ENCODE peak calls at places on chromosomes 2 and 18, in five cellular contexts. E is HL-60, W is transverse colon, K is ovary, I is astrocyte of the spinal cord. R is an unnamed sample.
A peak's percentile ranks its signal among the peaks of the same experiment; 100 is the strongest.

GRCh38 chr18:5068856-5069255 is 128.2 kb downstream of the AKAIN1 start:
- DNase-seq in W (no peak), E (no peak), I (no peak), K (no peak), R (no peak)

GRCh38 chr2:226971770-226972169 is 135.9 kb downstream of the RHBDD1 start:
- DNase-seq in K (no peak), I (no peak), W (no peak), E (no peak), R (peak; percentile 61)

GRCh38 chr2:225037374-225038075 is 4.7 kb downstream of the DOCK10 start:
- DNase-seq in K (no peak), E (peak; percentile 19), I (peak; percentile 21), W (no peak), R (peak; percentile 33)

GRCh38 chr2:1639086-1639858 is 105.0 kb downstream of the PXDN start:
- DNase-seq in I (no peak), E (no peak), K (peak; percentile 19), W (no peak), R (no peak)

GRCh38 chr2:11395971-11396689 is 51.7 kb upstream of the ROCK2 start:
- DNase-seq in E (no peak), W (no peak), K (no peak), I (no peak), R (peak; percentile 26)

GRCh38 chr2:23387221-23387550 is 2.2 kb downstream of the KLHL29 start:
- DNase-seq in E (no peak), K (no peak), W (no peak), I (no peak), R (no peak)

GRCh38 chr2:127176371-127177311 is 43.5 kb downstream of the CYP27C1 start:
- DNase-seq in E (no peak), K (peak; percentile 60), W (peak; percentile 23), I (no peak), R (no peak)

GRCh38 chr2:154623819-154624218 is 74.7 kb upstream of the KCNJ3 start:
- DNase-seq in E (peak; percentile 4), W (peak; percentile 20), K (no peak), I (peak; percentile 52), R (peak; percentile 69)

GRCh38 chr2:127196998-127197397 is 23.1 kb downstream of the CYP27C1 start:
- DNase-seq in I (no peak), E (peak; percentile 62), W (no peak), K (no peak), R (peak; percentile 46)

GRCh38 chr2:127078691-127079270 is 28.2 kb downstream of the BIN1 start:
- DNase-seq in E (no peak), W (no peak), I (no peak), K (no peak), R (no peak)

GRCh38 chr18:3590096-3590655 is 140.2 kb downstream of the TGIF1 start:
- DNase-seq in K (no peak), I (no peak), W (no peak), E (no peak), R (no peak)

GRCh38 chr2:106095478-106096392 is 98.4 kb downstream of the UXS1 start:
- DNase-seq in I (no peak), E (peak; percentile 26), K (no peak), W (peak; percentile 54), R (no peak)

GRCh38 chr18:62710417-62710816 is 4.9 kb upstream of the PHLPP1 start:
- DNase-seq in I (peak; percentile 14), K (no peak), E (no peak), W (no peak), R (no peak)

GRCh38 chr2:210913461-210913860 is 357.1 kb downstream of the CPS1 start:
- DNase-seq in K (no peak), W (no peak), E (no peak), I (peak; percentile 60), R (no peak)

GRCh38 chr2:185219981-185220380 is 518.6 kb upstream of the FSIP2 start:
- DNase-seq in K (no peak), I (peak; percentile 16), E (no peak), W (no peak), R (no peak)

GRCh38 chr2:162732946-162733698 is 105.4 kb downstream of the KCNH7 start:
- DNase-seq in K (no peak), I (peak; percentile 10), W (peak; percentile 24), E (no peak), R (peak; percentile 31)

GRCh38 chr2:185522472-185522871 is 216.1 kb upstream of the FSIP2 start:
- DNase-seq in K (no peak), I (no peak), W (no peak), E (no peak), R (no peak)

GRCh38 chr2:25089605-25090424 is 47.9 kb downstream of the EFR3B start:
- DNase-seq in K (no peak), E (no peak), I (no peak), W (no peak), R (no peak)
- H3K4me3 ChIP-seq in K (no peak overlapping the region), E (no peak overlapping the region), I (no peak overlapping the region), W (no peak overlapping the region), R (no peak overlapping the region)

GRCh38 chr2:39124000-39124769 is 3.3 kb upstream of the SOS1 start:
- DNase-seq in I (peak; percentile 97), E (peak; percentile 96), K (peak; percentile 97), W (peak; percentile 96), R (peak; percentile 99)
- TF ChIP-seq CTCF in I (peak; percentile 51), E (no peak), K (no peak), W (peak; percentile 41), R (peak; percentile 79)

DNA sequence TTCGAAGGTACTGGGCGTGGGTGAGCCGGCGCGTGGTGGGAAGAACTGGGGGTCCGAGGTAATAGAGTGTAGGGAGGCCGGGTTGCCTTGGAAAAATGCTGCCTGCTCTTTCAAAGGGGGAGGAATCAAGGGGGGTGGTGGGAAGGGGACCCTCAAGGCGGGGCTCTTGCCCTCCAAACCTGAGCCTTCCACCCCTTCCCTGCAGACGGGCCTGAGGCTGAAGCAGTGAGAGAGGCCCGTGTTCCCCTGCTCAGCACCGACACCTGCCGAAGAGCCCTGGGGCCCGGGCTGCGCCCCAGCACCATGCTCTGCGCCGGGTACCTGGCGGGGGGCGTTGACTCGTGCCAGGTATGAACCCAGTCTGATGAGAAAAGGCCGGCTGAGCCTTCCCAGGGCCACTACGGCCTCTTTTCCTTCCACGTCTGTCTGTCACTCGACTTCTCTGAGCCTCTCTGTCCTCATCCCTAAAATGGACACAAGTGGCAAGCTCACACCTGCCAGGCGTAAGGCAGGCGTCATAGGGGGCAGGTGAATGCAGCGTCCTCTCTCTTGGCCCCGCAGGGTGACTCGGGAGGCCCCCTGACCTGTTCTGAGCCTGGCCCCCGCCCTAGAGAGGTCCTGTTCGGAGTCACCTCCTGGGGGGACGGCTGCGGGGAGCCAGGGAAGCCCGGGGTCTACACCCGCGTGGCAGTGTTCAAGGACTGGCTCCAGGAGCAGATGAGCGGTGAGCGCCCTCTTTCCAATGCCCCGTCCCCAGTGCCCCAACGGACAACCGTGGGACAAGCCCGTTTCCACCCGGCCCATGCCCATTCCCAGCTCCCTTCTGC is 2.9 kb downstream of the PRSS56 start:
- DNase-seq in E (no peak), I (no peak), K (no peak), W (no peak), R (no peak)
- H3K4me3 ChIP-seq in E (no peak overlapping the region), I (no peak overlapping the region), K (no peak overlapping the region), W (no peak overlapping the region), R (no peak overlapping the region)

GRCh38 chr18:47898055-47898454 is 32.4 kb downstream of the SMAD2 start:
- DNase-seq in W (no peak), I (no peak), K (no peak), E (no peak), R (no peak)
- TF ChIP-seq CTCF in W (no peak), I (no peak), K (no peak), E (no peak), R (no peak)

DNA sequence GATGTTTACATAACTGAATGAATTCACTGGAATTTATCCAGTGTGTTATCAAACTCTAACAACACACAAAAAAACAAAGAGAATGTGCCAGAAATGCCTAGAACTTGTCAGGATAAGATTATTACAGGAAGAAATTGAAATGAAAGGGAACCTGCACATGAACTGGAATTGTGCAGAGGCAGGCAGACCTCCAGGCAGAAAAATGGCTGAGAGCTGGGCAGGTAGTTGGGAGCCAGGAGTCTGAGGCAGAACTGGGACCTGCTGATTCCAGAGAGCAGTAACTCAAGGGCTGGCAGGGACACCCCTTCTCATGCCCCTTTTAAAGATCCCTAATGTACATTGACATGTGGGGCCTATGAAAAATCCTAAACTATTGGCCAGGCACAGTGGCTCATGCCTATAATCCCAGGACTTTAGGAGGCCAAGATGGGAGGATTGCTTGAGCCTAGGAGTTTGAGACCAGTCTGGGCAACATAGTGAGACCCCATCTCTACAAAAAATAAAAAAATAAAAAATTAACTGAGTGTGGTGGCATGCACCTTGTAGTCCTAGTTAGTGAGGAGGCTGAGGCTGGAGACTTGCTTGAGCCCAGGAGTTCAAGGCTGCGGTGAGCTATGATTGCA is 674 bp upstream of the SP110 start:
- DNase-seq in W (no peak), E (no peak), K (no peak), I (no peak), R (no peak)
- H3K4me3 ChIP-seq in W (peak overlapping the region; percentile 75), E (peak overlapping the region; percentile 67), K (peak overlapping the region; percentile 48), I (peak overlapping the region; percentile 73), R (peak overlapping the region; percentile 61)

GRCh38 chr2:83602753-83603152 is 856.3 kb downstream of the SUCLG1 start:
- DNase-seq in I (no peak), W (no peak), K (no peak), E (no peak), R (no peak)
- TF ChIP-seq CTCF in I (no peak), W (no peak), K (no peak), E (no peak), R (no peak)

DNA sequence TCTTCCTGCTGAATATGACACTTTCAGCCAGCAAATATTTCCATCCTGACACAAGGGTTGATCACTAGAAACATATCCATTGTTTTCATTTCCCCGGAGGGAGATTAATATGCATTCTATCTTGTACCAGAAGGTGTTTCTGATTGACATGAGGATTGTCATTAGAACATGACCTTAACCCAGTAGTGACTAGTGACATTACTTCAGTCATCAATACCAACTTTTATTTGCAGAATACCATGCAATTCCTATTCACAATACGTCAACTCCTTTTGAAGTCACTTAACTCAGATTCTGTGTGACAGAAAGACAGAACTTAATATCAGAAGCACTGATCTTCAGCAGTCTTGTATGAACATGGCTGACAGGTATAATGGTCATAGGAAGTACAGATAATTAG is 1108.9 kb upstream of the CRIM1 start:
- DNase-seq in K (no peak), I (no peak), W (no peak), E (no peak), R (no peak)
- H3K4me3 ChIP-seq in K (no peak overlapping the region), I (no peak overlapping the region), W (no peak overlapping the region), E (no peak overlapping the region), R (no peak overlapping the region)

GRCh38 chr2:176211110-176211509 is 22.6 kb downstream of the HOXD1 start:
- DNase-seq in W (no peak), K (no peak), E (no peak), I (no peak), R (no peak)
- TF ChIP-seq CTCF in W (no peak), K (no peak), E (no peak), I (no peak), R (no peak)

R was measured in GM12865.